ENCODE peak calls at places on chromosomes 11 and 22, in ten cellular contexts. One of them, this sample, is unnamed.

GRCh38 chr22:26783886-26784285 is 126.5 kb downstream of the MIAT start:
- DNase-seq in spleen: no peak
- DNase-seq in cardiac fibroblast: no peak
- DNase-seq in cardiac muscle cell: no peak
- DNase-seq in mammary epithelial cell: no peak
- DNase-seq in CD4-positive, alpha-beta T cell: no peak
- DNase-seq in endothelial cell: no peak
- DNase-seq in left ventricle myocardium inferior: no peak
- DNase-seq in pancreas: no peak
- DNase-seq in Calu3: peak
- DNase-seq in this sample: no peak

GRCh38 chr11:11582261-11582701 is 39.5 kb downstream of the GALNT18 start:
- DNase-seq in cardiac muscle cell: no peak
- DNase-seq in spleen: no peak
- DNase-seq in pancreas: no peak
- DNase-seq in left ventricle myocardium inferior: no peak
- DNase-seq in Calu3: no peak
- DNase-seq in cardiac fibroblast: no peak
- DNase-seq in mammary epithelial cell: no peak
- DNase-seq in endothelial cell: no peak
- DNase-seq in CD4-positive, alpha-beta T cell: no peak
- DNase-seq in this sample: no peak

GRCh38 chr11:2314136-2314524 is 12.3 kb downstream of the TSPAN32 start:
- DNase-seq in endothelial cell: no peak
- DNase-seq in left ventricle myocardium inferior: no peak
- DNase-seq in mammary epithelial cell: no peak
- DNase-seq in spleen: peak
- DNase-seq in cardiac fibroblast: no peak
- DNase-seq in Calu3: no peak
- DNase-seq in pancreas: peak
- DNase-seq in CD4-positive, alpha-beta T cell: no peak
- DNase-seq in cardiac muscle cell: no peak
- DNase-seq in this sample: no peak

GRCh38 chr11:62352355-62353336 is 15.4 kb downstream of the ASRGL1 start:
- DNase-seq in Calu3: no peak
- DNase-seq in endothelial cell: no peak
- DNase-seq in cardiac fibroblast: no peak
- DNase-seq in mammary epithelial cell: no peak
- DNase-seq in left ventricle myocardium inferior: no peak
- DNase-seq in spleen: no peak
- DNase-seq in CD4-positive, alpha-beta T cell: no peak
- DNase-seq in cardiac muscle cell: no peak
- DNase-seq in pancreas: no peak
- DNase-seq in this sample: peak

GRCh38 chr11:70788247-70789022 is 390.1 kb downstream of the CTTN start:
- DNase-seq in endothelial cell: no peak
- DNase-seq in Calu3: peak
- DNase-seq in cardiac muscle cell: no peak
- DNase-seq in left ventricle myocardium inferior: no peak
- DNase-seq in cardiac fibroblast: peak
- DNase-seq in spleen: no peak
- DNase-seq in CD4-positive, alpha-beta T cell: no peak
- DNase-seq in pancreas: no peak
- DNase-seq in mammary epithelial cell: peak
- DNase-seq in this sample: no peak

GRCh38 chr11:93403930-93404329 is 73.4 kb downstream of the DEUP1 start:
- DNase-seq in cardiac fibroblast: no peak
- DNase-seq in CD4-positive, alpha-beta T cell: no peak
- DNase-seq in Calu3: no peak
- DNase-seq in mammary epithelial cell: no peak
- DNase-seq in spleen: no peak
- DNase-seq in pancreas: no peak
- DNase-seq in endothelial cell: no peak
- DNase-seq in left ventricle myocardium inferior: no peak
- DNase-seq in cardiac muscle cell: no peak
- DNase-seq in this sample: no peak

GRCh38 chr11:70717961-70718595 is 319.7 kb downstream of the CTTN start:
- DNase-seq in Calu3: no peak
- DNase-seq in mammary epithelial cell: no peak
- DNase-seq in CD4-positive, alpha-beta T cell: no peak
- DNase-seq in cardiac fibroblast: no peak
- DNase-seq in cardiac muscle cell: no peak
- DNase-seq in pancreas: no peak
- DNase-seq in endothelial cell: no peak
- DNase-seq in spleen: no peak
- DNase-seq in left ventricle myocardium inferior: no peak
- DNase-seq in this sample: no peak

GRCh38 chr11:117582491-117582890 is 214.5 kb downstream of the DSCAML1 start:
- DNase-seq in CD4-positive, alpha-beta T cell: no peak
- DNase-seq in endothelial cell: no peak
- DNase-seq in pancreas: no peak
- DNase-seq in cardiac muscle cell: no peak
- DNase-seq in Calu3: no peak
- DNase-seq in left ventricle myocardium inferior: no peak
- DNase-seq in spleen: peak
- DNase-seq in mammary epithelial cell: no peak
- DNase-seq in cardiac fibroblast: no peak
- DNase-seq in this sample: no peak

GRCh38 chr11:123544631-123545375 is 109.6 kb downstream of the SCN3B start:
- DNase-seq in spleen: no peak
- DNase-seq in cardiac muscle cell: no peak
- DNase-seq in cardiac fibroblast: no peak
- DNase-seq in left ventricle myocardium inferior: peak
- DNase-seq in mammary epithelial cell: no peak
- DNase-seq in CD4-positive, alpha-beta T cell: no peak
- DNase-seq in Calu3: no peak
- DNase-seq in endothelial cell: no peak
- DNase-seq in pancreas: no peak
- DNase-seq in this sample: no peak

DNA sequence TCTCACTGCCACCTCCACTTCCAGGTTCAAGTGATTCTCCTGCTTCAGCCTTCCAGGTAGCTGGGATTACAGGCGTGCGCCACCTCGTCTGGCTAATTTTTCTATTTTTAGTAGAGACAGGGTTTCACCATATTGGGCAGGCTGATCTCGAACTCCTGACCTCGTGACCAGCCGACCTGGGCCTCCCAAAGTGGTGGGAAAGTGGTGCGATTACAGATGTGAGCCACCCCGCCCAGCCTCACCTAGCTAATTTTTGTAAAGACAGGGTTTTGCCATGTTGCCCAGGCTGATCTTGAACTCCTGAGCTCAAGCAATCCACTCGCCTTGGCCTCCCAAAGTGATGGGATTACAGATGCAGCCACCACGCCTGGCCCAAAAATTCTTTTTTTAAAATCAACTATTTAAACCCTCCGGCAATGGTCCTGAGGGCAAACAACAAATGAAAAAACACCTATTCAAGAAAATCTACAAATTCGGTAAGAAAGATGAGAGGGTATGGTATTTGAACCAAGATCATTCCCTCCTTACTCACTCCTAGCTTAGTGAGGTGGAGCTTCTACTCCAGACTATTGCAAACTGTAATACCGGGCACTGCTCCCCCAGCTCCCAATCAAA is 1.9 kb downstream of the NF2 start:
- DNase-seq in CD4-positive, alpha-beta T cell: no peak
- DNase-seq in cardiac fibroblast: no peak
- DNase-seq in spleen: peak
- DNase-seq in mammary epithelial cell: no peak
- DNase-seq in pancreas: no peak
- DNase-seq in Calu3: no peak
- DNase-seq in endothelial cell: no peak
- DNase-seq in cardiac muscle cell: no peak
- DNase-seq in left ventricle myocardium inferior: no peak
- DNase-seq in this sample: no peak
- TF ChIP-seq CTCF in CD4-positive, alpha-beta T cell: no peak
- TF ChIP-seq CTCF in cardiac fibroblast: no peak
- TF ChIP-seq CTCF in spleen: no peak
- TF ChIP-seq CTCF in mammary epithelial cell: no peak
- TF ChIP-seq CTCF in pancreas: no peak
- TF ChIP-seq CTCF in Calu3: no peak
- TF ChIP-seq CTCF in endothelial cell: no peak
- TF ChIP-seq CTCF in cardiac muscle cell: no peak
- TF ChIP-seq CTCF in left ventricle myocardium inferior: no peak
- TF ChIP-seq CTCF in this sample: no peak

GRCh38 chr11:128548655-128549255 is 38.6 kb downstream of the ETS1 start:
- DNase-seq in CD4-positive, alpha-beta T cell: no peak
- DNase-seq in mammary epithelial cell: no peak
- DNase-seq in pancreas: no peak
- DNase-seq in cardiac fibroblast: peak
- DNase-seq in cardiac muscle cell: peak
- DNase-seq in Calu3: no peak
- DNase-seq in endothelial cell: peak
- DNase-seq in left ventricle myocardium inferior: peak
- DNase-seq in spleen: peak
- DNase-seq in this sample: peak
- TF ChIP-seq CTCF in CD4-positive, alpha-beta T cell: no peak
- TF ChIP-seq CTCF in mammary epithelial cell: no peak
- TF ChIP-seq CTCF in pancreas: no peak
- TF ChIP-seq CTCF in cardiac fibroblast: no peak
- TF ChIP-seq CTCF in cardiac muscle cell: no peak
- TF ChIP-seq CTCF in Calu3: no peak
- TF ChIP-seq CTCF in endothelial cell: no peak
- TF ChIP-seq CTCF in left ventricle myocardium inferior: peak
- TF ChIP-seq CTCF in spleen: peak
- TF ChIP-seq CTCF in this sample: no peak

GRCh38 chr11:126343051-126343450 is 12.4 kb upstream of the ST3GAL4 start:
- DNase-seq in spleen: peak
- DNase-seq in left ventricle myocardium inferior: no peak
- DNase-seq in cardiac fibroblast: no peak
- DNase-seq in CD4-positive, alpha-beta T cell: no peak
- DNase-seq in endothelial cell: no peak
- DNase-seq in cardiac muscle cell: no peak
- DNase-seq in pancreas: no peak
- DNase-seq in mammary epithelial cell: no peak
- DNase-seq in Calu3: no peak
- DNase-seq in this sample: no peak

GRCh38 chr11:126339866-126340434 is 15.5 kb upstream of the ST3GAL4 start:
- DNase-seq in pancreas: no peak
- DNase-seq in mammary epithelial cell: no peak
- DNase-seq in cardiac fibroblast: peak
- DNase-seq in left ventricle myocardium inferior: peak
- DNase-seq in spleen: peak
- DNase-seq in endothelial cell: no peak
- DNase-seq in cardiac muscle cell: peak
- DNase-seq in Calu3: peak
- DNase-seq in CD4-positive, alpha-beta T cell: no peak
- DNase-seq in this sample: no peak

GRCh38 chr11:126341760-126342161 is 13.7 kb upstream of the ST3GAL4 start:
- DNase-seq in cardiac muscle cell: no peak
- DNase-seq in Calu3: no peak
- DNase-seq in endothelial cell: no peak
- DNase-seq in pancreas: no peak
- DNase-seq in CD4-positive, alpha-beta T cell: no peak
- DNase-seq in cardiac fibroblast: peak
- DNase-seq in spleen: peak
- DNase-seq in left ventricle myocardium inferior: no peak
- DNase-seq in mammary epithelial cell: peak
- DNase-seq in this sample: no peak

GRCh38 chr11:126339073-126339865 is 16.2 kb upstream of the ST3GAL4 start:
- DNase-seq in pancreas: no peak
- DNase-seq in Calu3: no peak
- DNase-seq in cardiac fibroblast: no peak
- DNase-seq in left ventricle myocardium inferior: no peak
- DNase-seq in CD4-positive, alpha-beta T cell: no peak
- DNase-seq in mammary epithelial cell: peak
- DNase-seq in cardiac muscle cell: no peak
- DNase-seq in endothelial cell: no peak
- DNase-seq in spleen: peak
- DNase-seq in this sample: no peak

DNA sequence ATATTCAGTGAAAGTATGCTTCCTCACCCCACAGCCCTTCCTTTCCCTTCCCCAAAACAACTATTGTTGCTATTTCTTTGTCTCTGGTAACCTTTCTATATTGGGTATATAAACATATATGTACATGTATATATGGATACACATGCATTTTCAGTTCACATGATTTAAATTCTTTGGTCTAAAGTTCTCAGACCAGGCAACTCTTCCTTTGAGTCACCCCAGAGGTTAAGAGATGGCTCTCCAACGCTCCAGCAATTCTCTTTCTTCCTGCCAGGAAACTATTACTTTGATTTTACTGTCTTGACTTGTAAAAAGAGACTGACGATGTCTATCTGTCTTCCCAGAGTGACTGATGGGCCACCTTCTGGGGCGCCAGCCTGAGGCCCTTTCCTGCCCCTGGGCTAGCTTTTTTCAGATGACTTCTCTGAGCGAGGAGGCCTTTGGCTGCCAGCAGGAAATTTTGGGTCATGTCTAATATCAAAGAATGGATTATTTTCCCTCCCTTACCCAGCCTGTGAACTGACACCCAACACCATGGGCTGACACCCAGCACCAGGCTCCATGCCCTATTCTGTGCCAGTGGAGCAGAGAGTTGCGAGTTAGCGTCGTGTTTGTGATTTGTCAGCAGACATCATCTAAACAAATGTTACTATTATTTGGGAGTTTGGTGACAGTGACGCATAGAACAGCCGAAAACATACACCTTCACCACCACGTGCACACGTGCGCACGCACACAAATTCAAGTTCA is 14.4 kb upstream of the ST3GAL4 start:
- DNase-seq in CD4-positive, alpha-beta T cell: no peak
- DNase-seq in Calu3: no peak
- DNase-seq in cardiac muscle cell: no peak
- DNase-seq in spleen: peak
- DNase-seq in cardiac fibroblast: no peak
- DNase-seq in left ventricle myocardium inferior: no peak
- DNase-seq in mammary epithelial cell: no peak
- DNase-seq in pancreas: no peak
- DNase-seq in endothelial cell: no peak
- DNase-seq in this sample: no peak
- TF ChIP-seq CTCF in CD4-positive, alpha-beta T cell: no peak
- TF ChIP-seq CTCF in Calu3: no peak
- TF ChIP-seq CTCF in cardiac muscle cell: no peak
- TF ChIP-seq CTCF in spleen: no peak
- TF ChIP-seq CTCF in cardiac fibroblast: no peak
- TF ChIP-seq CTCF in left ventricle myocardium inferior: no peak
- TF ChIP-seq CTCF in mammary epithelial cell: no peak
- TF ChIP-seq CTCF in pancreas: no peak
- TF ChIP-seq CTCF in endothelial cell: no peak
- TF ChIP-seq CTCF in this sample: no peak

DNA sequence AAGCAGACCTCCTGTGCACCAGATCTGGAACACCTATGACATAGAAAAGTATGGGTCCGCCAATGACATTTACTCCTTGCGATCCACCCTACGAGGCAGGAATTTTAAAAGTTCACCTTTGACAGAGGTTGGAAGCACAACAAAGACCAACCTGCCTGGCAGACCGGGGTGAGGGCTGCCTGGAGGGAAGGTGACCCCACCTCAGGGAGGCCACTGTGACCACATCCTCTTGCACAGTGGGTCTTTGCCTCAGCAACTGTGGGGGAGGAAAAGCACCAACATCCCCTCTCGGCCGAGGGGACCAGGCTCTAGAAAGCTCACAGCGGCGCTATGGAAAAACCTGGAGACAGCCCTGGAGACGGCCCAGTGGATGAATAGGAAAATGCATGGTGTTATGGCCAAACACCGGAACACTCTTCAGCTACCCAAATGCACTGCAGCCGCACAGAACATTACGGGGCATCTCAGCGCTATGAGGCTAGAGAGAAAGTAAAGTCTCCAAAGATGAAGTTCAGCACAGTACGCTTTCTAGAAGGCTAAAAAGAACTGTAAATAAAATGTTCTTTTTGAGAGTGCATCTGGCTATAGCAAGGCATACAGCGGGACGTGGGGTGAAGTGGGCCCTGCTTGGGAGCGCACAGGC is 1.8 kb upstream of the SHISAL1 start:
- DNase-seq in cardiac muscle cell: no peak
- DNase-seq in left ventricle myocardium inferior: no peak
- DNase-seq in mammary epithelial cell: no peak
- DNase-seq in CD4-positive, alpha-beta T cell: no peak
- DNase-seq in endothelial cell: no peak
- DNase-seq in pancreas: peak
- DNase-seq in spleen: no peak
- DNase-seq in Calu3: no peak
- DNase-seq in cardiac fibroblast: no peak
- DNase-seq in this sample: no peak
- TF ChIP-seq CTCF in cardiac muscle cell: no peak
- TF ChIP-seq CTCF in left ventricle myocardium inferior: no peak
- TF ChIP-seq CTCF in mammary epithelial cell: no peak
- TF ChIP-seq CTCF in CD4-positive, alpha-beta T cell: no peak
- TF ChIP-seq CTCF in endothelial cell: no peak
- TF ChIP-seq CTCF in pancreas: no peak
- TF ChIP-seq CTCF in spleen: no peak
- TF ChIP-seq CTCF in Calu3: no peak
- TF ChIP-seq CTCF in cardiac fibroblast: no peak
- TF ChIP-seq CTCF in this sample: no peak

This sample was measured in GM13977.